ENCODE peak calls at places on chromosomes 2 and 18, in five cellular contexts. One of them, this sample, is unnamed.

GRCh38 chr2:143433158-143433557 is 303.9 kb downstream of the ARHGAP15 start:
- DNase-seq in IMR-90: peak
- DNase-seq in uterus: no peak
- DNase-seq in HepG2: no peak
- DNase-seq in keratinocyte: no peak
- DNase-seq in this sample: no peak

GRCh38 chr2:135650721-135651120 is 90.9 kb upstream of the UBXN4 start:
- DNase-seq in IMR-90: no peak
- DNase-seq in uterus: no peak
- DNase-seq in HepG2: no peak
- DNase-seq in keratinocyte: no peak
- DNase-seq in this sample: no peak

GRCh38 chr2:35428548-35428947 is 927.0 kb upstream of the CRIM1 start:
- DNase-seq in IMR-90: no peak
- DNase-seq in uterus: no peak
- DNase-seq in HepG2: peak
- DNase-seq in keratinocyte: no peak
- DNase-seq in this sample: no peak

GRCh38 chr2:65081232-65081685 is 25.0 kb downstream of the CEP68 start:
- DNase-seq in IMR-90: no peak
- DNase-seq in uterus: no peak
- DNase-seq in HepG2: no peak
- DNase-seq in keratinocyte: no peak
- DNase-seq in this sample: no peak

GRCh38 chr2:190407246-190407661 is 901 bp upstream of the MFSD6 start:
- DNase-seq in IMR-90: no peak
- DNase-seq in uterus: no peak
- DNase-seq in HepG2: no peak
- DNase-seq in keratinocyte: no peak
- DNase-seq in this sample: no peak

GRCh38 chr2:111219734-111220505 is 99.2 kb downstream of the BCL2L11 start:
- DNase-seq in IMR-90: no peak
- DNase-seq in uterus: no peak
- DNase-seq in HepG2: no peak
- DNase-seq in keratinocyte: no peak
- DNase-seq in this sample: no peak

GRCh38 chr18:77392323-77392722 is 142.7 kb downstream of the GALR1 start:
- DNase-seq in IMR-90: no peak
- DNase-seq in uterus: no peak
- DNase-seq in HepG2: no peak
- DNase-seq in keratinocyte: no peak
- DNase-seq in this sample: no peak

GRCh38 chr2:16293871-16294270 is 353.5 kb downstream of the MYCN start:
- DNase-seq in IMR-90: no peak
- DNase-seq in uterus: no peak
- DNase-seq in HepG2: no peak
- DNase-seq in keratinocyte: no peak
- DNase-seq in this sample: no peak

GRCh38 chr2:207484444-207485391 is 45.0 kb upstream of the CREB1 start:
- DNase-seq in IMR-90: no peak
- DNase-seq in uterus: no peak
- DNase-seq in HepG2: no peak
- DNase-seq in keratinocyte: no peak
- DNase-seq in this sample: no peak

GRCh38 chr2:233486778-233487552 is 79.6 kb downstream of the USP40 start:
- DNase-seq in IMR-90: peak
- DNase-seq in uterus: no peak
- DNase-seq in HepG2: peak
- DNase-seq in keratinocyte: no peak
- DNase-seq in this sample: peak

GRCh38 chr18:64253900-64254299 is 105.0 kb upstream of the LINC00305 start:
- DNase-seq in IMR-90: no peak
- DNase-seq in uterus: no peak
- DNase-seq in HepG2: no peak
- DNase-seq in keratinocyte: no peak
- DNase-seq in this sample: no peak

GRCh38 chr2:176468471-176468870 is 199.2 kb downstream of the MTX2 start:
- DNase-seq in IMR-90: no peak
- DNase-seq in uterus: no peak
- DNase-seq in HepG2: no peak
- DNase-seq in keratinocyte: no peak
- DNase-seq in this sample: no peak

GRCh38 chr2:99748344-99748743 is 258.5 kb upstream of the REV1 start:
- DNase-seq in IMR-90: no peak
- DNase-seq in uterus: no peak
- DNase-seq in HepG2: no peak
- DNase-seq in keratinocyte: no peak
- DNase-seq in this sample: no peak

GRCh38 chr2:147420517-147420916 is 424.3 kb upstream of the ACVR2A start:
- DNase-seq in IMR-90: no peak
- DNase-seq in uterus: no peak
- DNase-seq in HepG2: no peak
- DNase-seq in keratinocyte: no peak
- DNase-seq in this sample: no peak

GRCh38 chr18:40485318-40485717 is 1469.7 kb upstream of the PIK3C3 start:
- DNase-seq in IMR-90: peak
- DNase-seq in uterus: no peak
- DNase-seq in HepG2: no peak
- DNase-seq in keratinocyte: no peak
- DNase-seq in this sample: peak

DNA sequence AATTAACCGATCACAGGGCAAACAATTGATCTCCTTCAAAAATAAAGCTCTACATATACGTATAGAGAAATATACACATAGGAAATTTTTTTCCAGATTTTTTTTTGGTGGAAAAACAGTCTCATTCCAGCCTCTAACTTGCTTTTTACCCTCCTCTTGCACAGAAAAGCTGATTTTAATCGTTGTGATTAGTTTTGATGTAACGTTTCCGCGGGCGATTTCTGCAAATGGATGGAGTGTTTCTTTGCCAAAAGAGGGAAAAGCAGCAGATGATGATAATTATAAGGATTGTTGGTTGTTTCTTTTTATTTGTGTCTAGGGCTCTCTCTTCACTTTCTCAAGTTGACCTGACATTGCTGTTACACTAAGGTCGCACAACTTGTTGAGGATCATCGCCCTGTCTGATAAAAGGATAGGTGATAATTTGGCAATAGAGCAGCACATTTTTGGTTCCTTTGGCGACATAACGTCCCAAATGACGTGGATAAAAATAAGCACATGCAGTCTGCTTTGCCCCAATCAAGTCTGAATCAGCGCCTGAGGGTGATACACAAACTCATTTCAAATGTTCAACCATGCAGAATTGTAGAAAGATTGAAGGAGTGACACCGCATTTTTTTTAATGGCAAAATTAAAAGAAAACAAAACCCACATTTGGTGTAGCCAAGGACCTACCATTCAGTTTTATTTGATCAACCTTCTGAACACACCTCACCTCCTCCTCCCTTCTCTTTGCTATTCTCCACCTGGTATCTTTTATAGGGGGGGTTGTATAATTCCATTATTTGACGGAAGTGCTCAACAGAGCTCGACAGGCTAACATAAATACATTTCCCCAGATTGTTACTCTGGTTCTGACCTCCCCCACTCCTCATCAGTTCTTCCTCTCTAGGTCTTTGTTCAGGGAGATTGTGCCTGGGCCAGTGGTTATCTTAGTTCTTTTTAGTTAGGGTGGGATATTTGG is 109.5 kb upstream of the KCTD1 start:
- DNase-seq in IMR-90: no peak
- DNase-seq in uterus: no peak
- DNase-seq in HepG2: no peak
- DNase-seq in keratinocyte: no peak
- DNase-seq in this sample: no peak
- H3K27ac ChIP-seq in IMR-90: no peak
- H3K27ac ChIP-seq in uterus: peak
- H3K27ac ChIP-seq in HepG2: no peak
- H3K27ac ChIP-seq in keratinocyte: no peak
- H3K27ac ChIP-seq in this sample: no peak

GRCh38 chr18:23614891-23615290 is 28.6 kb upstream of the NPC1 start:
- DNase-seq in IMR-90: no peak
- DNase-seq in uterus: no peak
- DNase-seq in HepG2: no peak
- DNase-seq in keratinocyte: no peak
- DNase-seq in this sample: no peak

GRCh38 chr18:23617412-23618009 is 31.2 kb upstream of the NPC1 start:
- DNase-seq in IMR-90: no peak
- DNase-seq in uterus: no peak
- DNase-seq in HepG2: no peak
- DNase-seq in keratinocyte: no peak
- DNase-seq in this sample: no peak

GRCh38 chr18:23619388-23619873 is 33.1 kb upstream of the NPC1 start:
- DNase-seq in IMR-90: no peak
- DNase-seq in uterus: peak
- DNase-seq in HepG2: no peak
- DNase-seq in keratinocyte: no peak
- DNase-seq in this sample: no peak

GRCh38 chr18:23616258-23616657 is 30.0 kb upstream of the NPC1 start:
- DNase-seq in IMR-90: no peak
- DNase-seq in uterus: no peak
- DNase-seq in HepG2: no peak
- DNase-seq in keratinocyte: no peak
- DNase-seq in this sample: no peak

GRCh38 chr18:23618862-23619387 is 32.6 kb upstream of the NPC1 start:
- DNase-seq in IMR-90: no peak
- DNase-seq in uterus: no peak
- DNase-seq in HepG2: peak
- DNase-seq in keratinocyte: no peak
- DNase-seq in this sample: no peak
- H3K4me3 ChIP-seq in IMR-90: peak
- H3K4me3 ChIP-seq in uterus: peak
- H3K4me3 ChIP-seq in HepG2: peak
- H3K4me3 ChIP-seq in keratinocyte: peak
- H3K4me3 ChIP-seq in this sample: peak

DNA sequence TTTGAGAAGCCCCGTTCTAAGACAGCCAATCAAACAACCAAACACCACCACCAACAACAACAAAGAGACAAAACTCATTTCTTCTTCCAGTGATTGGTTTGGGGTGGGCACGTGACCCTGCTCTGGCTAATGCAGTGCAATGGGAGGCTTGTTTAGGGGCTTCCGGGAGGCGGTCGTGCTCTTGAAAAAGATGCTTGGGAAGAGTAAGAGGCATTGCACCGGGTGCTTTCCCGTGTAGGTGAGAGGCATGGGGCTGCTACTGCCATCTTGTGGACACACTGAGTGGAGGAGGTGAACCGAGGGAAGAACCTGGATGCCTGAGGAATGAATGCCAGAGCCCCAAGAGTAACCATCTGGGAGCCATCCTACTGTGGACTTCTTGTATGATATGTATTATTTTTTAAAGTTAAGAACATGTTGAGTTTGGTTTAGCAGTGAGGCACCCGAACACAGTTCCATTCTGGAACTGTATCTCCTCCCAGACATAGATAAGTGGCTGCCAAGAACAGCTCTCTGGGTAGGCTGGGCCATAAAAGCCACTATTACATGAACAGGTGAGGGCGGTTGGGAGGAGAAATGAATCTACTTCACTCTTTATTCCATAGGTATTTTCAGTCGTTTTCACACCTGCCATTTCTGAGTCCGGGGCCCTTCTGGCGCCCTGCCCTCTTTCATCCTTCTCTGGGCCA is 19.1 kb upstream of the ARHGAP25 start:
- DNase-seq in IMR-90: peak
- DNase-seq in uterus: peak
- DNase-seq in HepG2: peak
- DNase-seq in keratinocyte: no peak
- DNase-seq in this sample: no peak
- H3K27ac ChIP-seq in IMR-90: no peak
- H3K27ac ChIP-seq in uterus: no peak
- H3K27ac ChIP-seq in HepG2: no peak
- H3K27ac ChIP-seq in keratinocyte: no peak
- H3K27ac ChIP-seq in this sample: no peak

GRCh38 chr2:113138428-113139322 is 11.3 kb downstream of the IL1RN start:
- DNase-seq in IMR-90: peak
- DNase-seq in uterus: no peak
- DNase-seq in HepG2: peak
- DNase-seq in keratinocyte: peak
- DNase-seq in this sample: peak
- H3K4me3 ChIP-seq in IMR-90: no peak
- H3K4me3 ChIP-seq in uterus: no peak
- H3K4me3 ChIP-seq in HepG2: peak
- H3K4me3 ChIP-seq in keratinocyte: no peak
- H3K4me3 ChIP-seq in this sample: no peak

GRCh38 chr2:169012812-169013627 is 18.1 kb downstream of the ABCB11 start:
- DNase-seq in IMR-90: no peak
- DNase-seq in uterus: no peak
- DNase-seq in HepG2: no peak
- DNase-seq in keratinocyte: no peak
- DNase-seq in this sample: no peak
- H3K27ac ChIP-seq in IMR-90: no peak
- H3K27ac ChIP-seq in uterus: no peak
- H3K27ac ChIP-seq in HepG2: no peak
- H3K27ac ChIP-seq in keratinocyte: peak
- H3K27ac ChIP-seq in this sample: no peak

DNA sequence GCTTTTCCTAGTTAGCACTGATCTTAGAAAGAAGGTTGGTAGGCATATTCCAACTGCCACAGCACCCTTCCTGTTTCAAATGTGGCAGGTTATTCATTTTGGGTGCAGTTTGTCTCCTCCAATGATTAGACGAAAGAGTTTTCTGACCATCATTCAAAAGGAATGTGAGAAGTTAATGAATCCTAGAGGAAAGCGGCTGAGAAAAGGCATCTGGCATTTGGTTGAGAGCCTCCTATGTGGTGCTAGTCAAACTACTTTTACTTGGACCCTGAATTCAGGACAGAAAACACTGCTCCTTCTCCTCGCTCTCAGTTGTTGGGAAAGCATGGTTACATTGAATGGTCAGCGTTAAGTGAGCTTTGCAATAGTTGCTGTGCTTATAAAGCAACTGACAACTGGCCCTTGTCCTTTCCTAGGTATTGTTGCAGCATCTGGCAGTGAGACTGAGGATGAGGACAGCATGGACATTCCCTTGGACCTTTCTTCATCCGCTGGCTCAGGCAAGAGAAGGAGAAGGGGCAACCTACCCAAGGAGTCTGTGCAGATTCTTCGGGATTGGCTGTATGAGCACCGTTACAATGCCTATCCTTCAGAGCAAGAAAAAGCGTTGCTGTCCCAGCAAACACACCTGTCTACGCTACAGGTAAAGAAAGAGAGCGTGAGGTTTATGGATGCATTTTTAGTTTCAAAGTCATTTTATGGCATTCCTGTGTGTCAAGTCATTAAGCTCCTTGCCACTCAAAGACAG is 6.1 kb downstream of the TGIF1 start:
- DNase-seq in IMR-90: peak
- DNase-seq in uterus: no peak
- DNase-seq in HepG2: peak
- DNase-seq in keratinocyte: no peak
- DNase-seq in this sample: no peak
- H3K4me3 ChIP-seq in IMR-90: no peak
- H3K4me3 ChIP-seq in uterus: no peak
- H3K4me3 ChIP-seq in HepG2: peak
- H3K4me3 ChIP-seq in keratinocyte: no peak
- H3K4me3 ChIP-seq in this sample: peak

This sample was measured in AG04450.